ENCODE peak calls at places on chromosome 9, in eight cellular contexts. P, C, L, J, Q, I, U and M are unnamed samples.

GRCh38 chr9:35115680-35116538 is at the start of gene ATOSB:
- DNase-seq in P (peak), C (peak), L (peak), J (peak), Q (peak), I (peak), U (peak), M (peak)

GRCh38 chr9:136602193-136602885 is 56.5 kb upstream of the NOTCH1 start:
- DNase-seq in P (no peak), C (no peak), L (no peak), J (no peak), Q (no peak), I (no peak), U (no peak), M (no peak)

GRCh38 chr9:35335164-35335563 is 154.7 kb upstream of the RUSC2 start:
- DNase-seq in P (no peak), C (no peak), L (no peak), J (no peak), Q (no peak), I (no peak), U (no peak), M (no peak)

GRCh38 chr9:2622361-2623045 is 916 bp downstream of the VLDLR start:
- DNase-seq in P (no peak), C (peak), L (peak), J (no peak), Q (no peak), I (peak), U (peak), M (peak)

GRCh38 chr9:131432597-131433301 is 38.9 kb downstream of the PRRC2B start:
- DNase-seq in P (no peak), C (no peak), L (no peak), J (peak), Q (no peak), I (no peak), U (no peak), M (no peak)

GRCh38 chr9:106697390-106697789 is 165.6 kb upstream of the ZNF462 start:
- DNase-seq in P (no peak), C (no peak), L (no peak), J (no peak), Q (no peak), I (no peak), U (no peak), M (no peak)

GRCh38 chr9:33416996-33417395 is 14.6 kb upstream of the AQP7 start:
- DNase-seq in P (no peak), C (no peak), L (no peak), J (no peak), Q (no peak), I (no peak), U (no peak), M (no peak)

GRCh38 chr9:34957492-34958410 is at the start of gene PHF24:
- DNase-seq in P (no peak), C (peak), L (peak), J (no peak), Q (no peak), I (no peak), U (no peak), M (no peak)

GRCh38 chr9:132238992-132239391 is 77.1 kb downstream of the NTNG2 start:
- DNase-seq in P (no peak), C (no peak), L (no peak), J (no peak), Q (no peak), I (no peak), U (no peak), M (no peak)

GRCh38 chr9:13898957-13899356 is 415.0 kb downstream of the NFIB start:
- DNase-seq in P (no peak), C (no peak), L (no peak), J (no peak), Q (no peak), I (no peak), U (no peak), M (peak)

GRCh38 chr9:19615036-19615435 is 173.8 kb downstream of the SLC24A2 start:
- DNase-seq in P (no peak), C (no peak), L (no peak), J (no peak), Q (no peak), I (no peak), U (no peak), M (no peak)